ENCODE peak calls at places on chromosomes 13 and 19, in nine cellular contexts. One of them, this sample, is unnamed.
A peak's percentile ranks its signal among the peaks of the same experiment; 100 is the strongest.

GRCh38 chr19:16587031-16588023 is 15.1 kb upstream of the SLC35E1 start:
- DNase-seq in RWPE1: no peak
- DNase-seq in heart left ventricle: no peak
- DNase-seq in IMR-90: peak; percentile 67
- DNase-seq in colonic mucosa: peak; percentile 39
- DNase-seq in GM12878: peak; percentile 84
- DNase-seq in astrocyte: peak; percentile 58
- DNase-seq in body of pancreas: peak; percentile 34
- DNase-seq in aorta: no peak
- DNase-seq in this sample: peak; percentile 67

GRCh38 chr13:41409611-41410010 is 47.7 kb upstream of the RGCC start:
- DNase-seq in RWPE1: no peak
- DNase-seq in IMR-90: no peak
- DNase-seq in colonic mucosa: no peak
- DNase-seq in astrocyte: no peak
- DNase-seq in heart left ventricle: no peak
- DNase-seq in body of pancreas: no peak
- DNase-seq in aorta: no peak
- DNase-seq in GM12878: no peak
- DNase-seq in this sample: no peak

GRCh38 chr13:32824671-32825070 is 191.6 kb upstream of the KL start:
- DNase-seq in colonic mucosa: no peak
- DNase-seq in IMR-90: peak; percentile 95
- DNase-seq in aorta: no peak
- DNase-seq in GM12878: no peak
- DNase-seq in heart left ventricle: no peak
- DNase-seq in body of pancreas: no peak
- DNase-seq in astrocyte: peak; percentile 92
- DNase-seq in RWPE1: peak; percentile 73
- DNase-seq in this sample: no peak

GRCh38 chr13:27276188-27276587 is 5.6 kb downstream of the RASL11A start:
- DNase-seq in astrocyte: no peak
- DNase-seq in colonic mucosa: no peak
- DNase-seq in body of pancreas: no peak
- DNase-seq in GM12878: no peak
- DNase-seq in RWPE1: no peak
- DNase-seq in IMR-90: peak; percentile 58
- DNase-seq in heart left ventricle: no peak
- DNase-seq in aorta: no peak
- DNase-seq in this sample: no peak

GRCh38 chr19:46898731-46899130 is 37.9 kb downstream of the ARHGAP35 start:
- DNase-seq in aorta: no peak
- DNase-seq in body of pancreas: no peak
- DNase-seq in GM12878: no peak
- DNase-seq in astrocyte: peak; percentile 91
- DNase-seq in colonic mucosa: no peak
- DNase-seq in heart left ventricle: no peak
- DNase-seq in IMR-90: peak; percentile 76
- DNase-seq in RWPE1: peak; percentile 45
- DNase-seq in this sample: no peak

GRCh38 chr13:44818428-44818827 is 170.8 kb downstream of the NUFIP1 start:
- DNase-seq in IMR-90: peak; percentile 43
- DNase-seq in body of pancreas: peak; percentile 23
- DNase-seq in aorta: no peak
- DNase-seq in RWPE1: peak; percentile 24
- DNase-seq in astrocyte: no peak
- DNase-seq in colonic mucosa: no peak
- DNase-seq in GM12878: no peak
- DNase-seq in heart left ventricle: no peak
- DNase-seq in this sample: no peak

GRCh38 chr19:50570997-50571396 is 2.8 kb upstream of the LRRC4B start:
- DNase-seq in colonic mucosa: no peak
- DNase-seq in IMR-90: no peak
- DNase-seq in astrocyte: no peak
- DNase-seq in GM12878: no peak
- DNase-seq in heart left ventricle: no peak
- DNase-seq in body of pancreas: no peak
- DNase-seq in RWPE1: no peak
- DNase-seq in aorta: no peak
- DNase-seq in this sample: no peak

GRCh38 chr19:21022996-21023395 is 2.5 kb downstream of the ZNF430 start:
- DNase-seq in GM12878: no peak
- DNase-seq in RWPE1: peak; percentile 28
- DNase-seq in heart left ventricle: no peak
- DNase-seq in body of pancreas: no peak
- DNase-seq in colonic mucosa: no peak
- DNase-seq in IMR-90: peak; percentile 66
- DNase-seq in aorta: no peak
- DNase-seq in astrocyte: peak; percentile 80
- DNase-seq in this sample: no peak

GRCh38 chr19:310141-310651 is 19.0 kb upstream of the PLPP2 start:
- DNase-seq in heart left ventricle: no peak
- DNase-seq in GM12878: no peak
- DNase-seq in aorta: peak; percentile 63
- DNase-seq in colonic mucosa: no peak
- DNase-seq in astrocyte: no peak
- DNase-seq in RWPE1: no peak
- DNase-seq in IMR-90: no peak
- DNase-seq in body of pancreas: no peak
- DNase-seq in this sample: no peak

DNA sequence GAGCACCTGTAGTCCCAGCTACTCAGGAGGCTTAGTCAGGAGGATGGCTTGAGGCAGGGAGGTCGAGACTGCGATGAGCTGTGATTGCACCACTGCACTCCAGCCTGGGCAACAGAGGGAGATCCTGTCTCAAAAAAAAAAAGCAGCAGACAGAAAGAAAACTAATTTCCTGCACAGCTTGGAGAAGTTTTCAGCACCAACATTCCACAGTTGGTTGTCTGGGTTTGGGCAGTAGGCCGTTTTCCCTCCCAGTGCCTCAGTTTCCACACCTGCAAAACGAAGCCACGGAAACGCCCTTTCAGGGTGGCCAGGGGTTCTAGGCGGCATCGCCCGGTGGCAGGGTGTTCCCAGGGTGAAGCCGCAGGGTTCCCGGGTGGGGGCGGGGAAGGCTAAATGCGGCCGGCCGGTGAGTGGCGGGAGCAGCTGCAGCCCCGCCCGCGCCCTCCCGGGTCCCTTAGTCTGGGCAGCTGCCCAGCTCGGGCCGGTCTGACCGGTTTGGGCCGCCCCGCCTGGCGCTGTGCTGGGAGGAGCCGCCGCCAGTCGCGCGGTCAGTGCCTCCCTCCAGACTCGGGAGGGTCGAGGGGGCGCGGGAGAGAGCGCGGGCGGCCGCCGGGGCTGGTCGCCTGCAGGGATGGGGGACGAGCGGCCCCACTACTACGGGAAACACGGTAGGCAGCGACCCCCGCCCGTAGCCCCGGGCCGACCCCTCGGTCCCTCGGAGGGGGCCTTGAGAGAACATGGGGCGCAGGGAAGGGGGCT is at the start of gene SLC44A2:
- DNase-seq in IMR-90: peak; percentile 35
- DNase-seq in colonic mucosa: peak; percentile 97
- DNase-seq in RWPE1: peak; percentile 92
- DNase-seq in heart left ventricle: peak; percentile 89
- DNase-seq in aorta: peak; percentile 92
- DNase-seq in body of pancreas: peak; percentile 96
- DNase-seq in astrocyte: peak; percentile 6
- DNase-seq in GM12878: no peak
- DNase-seq in this sample: peak; percentile 95
- H3K27ac ChIP-seq in IMR-90: peak within 1 kb of the TSS; percentile 59
- H3K27ac ChIP-seq in colonic mucosa: peak within 1 kb of the TSS; percentile 82
- H3K27ac ChIP-seq in RWPE1: peak within 1 kb of the TSS; percentile 86
- H3K27ac ChIP-seq in heart left ventricle: peak within 1 kb of the TSS; percentile 80
- H3K27ac ChIP-seq in aorta: no peak within 1 kb of the TSS
- H3K27ac ChIP-seq in body of pancreas: peak within 1 kb of the TSS; percentile 74
- H3K27ac ChIP-seq in astrocyte: peak within 1 kb of the TSS; percentile 47
- H3K27ac ChIP-seq in GM12878: no peak within 1 kb of the TSS
- H3K27ac ChIP-seq in this sample: peak within 1 kb of the TSS; percentile 53

DNA sequence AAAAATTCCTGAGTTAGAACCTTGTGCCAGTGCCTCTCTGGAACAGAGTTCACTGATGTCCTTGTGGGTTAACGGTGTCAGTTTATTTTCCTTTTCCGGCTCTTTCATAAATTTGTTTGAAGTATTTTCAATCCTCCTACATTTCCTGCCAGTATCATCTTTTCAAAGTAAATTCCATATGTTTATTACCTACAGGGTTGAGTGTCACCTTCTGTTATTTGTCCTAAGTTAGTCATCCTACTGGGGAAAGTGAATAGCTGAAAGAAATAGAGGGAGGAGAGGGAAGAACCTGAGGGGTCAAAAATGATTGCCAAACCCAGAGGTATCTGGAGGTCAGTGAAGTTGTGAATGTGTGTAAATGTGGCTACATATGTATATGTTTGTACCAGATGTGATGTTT is 181.2 kb downstream of the DNAJC15 start:
- DNase-seq in RWPE1: no peak
- DNase-seq in colonic mucosa: no peak
- DNase-seq in heart left ventricle: no peak
- DNase-seq in aorta: no peak
- DNase-seq in GM12878: no peak
- DNase-seq in IMR-90: no peak
- DNase-seq in body of pancreas: no peak
- DNase-seq in astrocyte: no peak
- DNase-seq in this sample: no peak
- H3K27ac ChIP-seq in RWPE1: no peak overlapping the region
- H3K27ac ChIP-seq in colonic mucosa: no peak overlapping the region
- H3K27ac ChIP-seq in heart left ventricle: no peak overlapping the region
- H3K27ac ChIP-seq in aorta: no peak overlapping the region
- H3K27ac ChIP-seq in GM12878: no peak overlapping the region
- H3K27ac ChIP-seq in IMR-90: no peak overlapping the region
- H3K27ac ChIP-seq in body of pancreas: no peak overlapping the region
- H3K27ac ChIP-seq in astrocyte: no peak overlapping the region
- H3K27ac ChIP-seq in this sample: no peak overlapping the region

GRCh38 chr13:100789025-100789424 is 114.4 kb upstream of the TMTC4 start:
- DNase-seq in aorta: no peak
- DNase-seq in RWPE1: no peak
- DNase-seq in GM12878: no peak
- DNase-seq in astrocyte: no peak
- DNase-seq in heart left ventricle: no peak
- DNase-seq in IMR-90: no peak
- DNase-seq in colonic mucosa: no peak
- DNase-seq in body of pancreas: no peak
- DNase-seq in this sample: no peak
- H3K27ac ChIP-seq in aorta: no peak overlapping the region
- H3K27ac ChIP-seq in RWPE1: no peak overlapping the region
- H3K27ac ChIP-seq in GM12878: no peak overlapping the region
- H3K27ac ChIP-seq in astrocyte: no peak overlapping the region
- H3K27ac ChIP-seq in heart left ventricle: no peak overlapping the region
- H3K27ac ChIP-seq in IMR-90: no peak overlapping the region
- H3K27ac ChIP-seq in colonic mucosa: no peak overlapping the region
- H3K27ac ChIP-seq in body of pancreas: no peak overlapping the region
- H3K27ac ChIP-seq in this sample: no peak overlapping the region

DNA sequence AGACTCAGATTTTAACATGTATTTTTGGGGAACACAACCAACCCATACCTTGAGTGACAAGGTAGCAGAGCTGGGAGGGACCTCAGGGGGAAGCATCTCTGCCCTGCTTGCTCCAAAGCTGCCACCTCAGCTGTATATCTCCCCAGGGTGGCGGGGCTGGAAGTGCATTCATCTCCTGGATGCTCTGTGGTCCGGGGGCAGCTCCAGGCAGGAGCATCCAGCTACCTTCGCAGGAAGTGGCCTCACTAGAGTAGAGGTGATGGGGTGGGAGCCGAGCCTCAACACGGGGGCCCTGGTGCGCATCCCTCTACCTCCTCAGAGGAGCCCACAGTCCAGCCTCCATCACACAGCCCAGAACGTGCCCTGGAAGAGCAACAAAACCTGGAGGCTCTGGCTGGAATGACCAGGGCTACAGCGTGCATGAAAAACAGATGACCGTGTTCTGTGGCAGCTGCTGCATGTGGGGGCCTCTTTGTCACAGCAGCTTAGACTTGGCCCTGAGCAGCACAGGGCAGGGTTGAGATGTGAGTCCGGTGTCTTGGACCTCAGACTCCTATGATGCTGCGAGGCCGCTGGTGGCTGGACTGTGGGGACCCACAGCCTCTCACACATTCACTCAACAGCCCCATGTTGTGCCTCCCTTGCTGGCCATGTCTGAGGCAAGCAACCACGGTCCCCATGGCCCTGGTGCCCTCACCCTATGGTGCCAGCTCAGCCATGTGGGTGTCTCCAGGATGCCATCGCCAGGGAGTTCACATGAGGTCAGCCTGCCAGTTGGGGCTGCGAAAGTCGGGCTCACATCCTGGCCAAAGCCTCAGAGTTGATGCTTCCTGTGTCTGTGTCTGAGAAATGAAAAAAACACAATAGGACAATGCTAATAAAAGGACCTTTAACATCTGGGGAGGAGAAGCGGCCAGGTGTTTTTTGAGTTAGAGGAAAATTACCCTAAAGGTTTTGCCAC is 17.1 kb upstream of the GAS6 start:
- DNase-seq in colonic mucosa: no peak
- DNase-seq in aorta: peak; percentile 74
- DNase-seq in RWPE1: no peak
- DNase-seq in IMR-90: no peak
- DNase-seq in heart left ventricle: no peak
- DNase-seq in GM12878: no peak
- DNase-seq in body of pancreas: no peak
- DNase-seq in astrocyte: no peak
- DNase-seq in this sample: no peak
- H3K27ac ChIP-seq in colonic mucosa: no peak overlapping the region
- H3K27ac ChIP-seq in aorta: peak overlapping the region; percentile 91
- H3K27ac ChIP-seq in RWPE1: peak overlapping the region; percentile 79
- H3K27ac ChIP-seq in IMR-90: no peak overlapping the region
- H3K27ac ChIP-seq in heart left ventricle: peak overlapping the region; percentile 87
- H3K27ac ChIP-seq in GM12878: no peak overlapping the region
- H3K27ac ChIP-seq in body of pancreas: peak overlapping the region; percentile 68
- H3K27ac ChIP-seq in astrocyte: no peak overlapping the region
- H3K27ac ChIP-seq in this sample: peak overlapping the region; percentile 89

This sample was measured in right cardiac atrium.